ENCODE peak calls at places on chromosome 7, in nine cellular contexts. G is A549, B is GM12878, C is NB4, L is SK-N-SH, D is WTC11, N is K562, R is HepG2, H is H1. W is an unnamed sample.

GRCh38 chr7:976901-977325 is 1.6 kb upstream of the COX19 start:
- DNase-seq in G (no peak), B (no peak), C (no peak), L (no peak), D (no peak), N (no peak), R (peak), H (no peak), W (no peak)

GRCh38 chr7:124765401-124766352 is at the start of gene GPR37:
- DNase-seq in G (peak), B (no peak), C (no peak), L (peak), D (peak), N (peak), R (no peak), H (peak), W (peak)

GRCh38 chr7:26787696-26788095 is 76.7 kb downstream of the SKAP2 start:
- DNase-seq in G (no peak), B (no peak), C (no peak), L (no peak), D (no peak), N (no peak), R (no peak), H (no peak), W (no peak)

GRCh38 chr7:48087349-48087748 is 1.7 kb upstream of the UPP1 start:
- DNase-seq in G (no peak), B (peak), C (peak), L (no peak), D (no peak), N (no peak), R (no peak), H (no peak), W (peak)

GRCh38 chr7:149161241-149161848 is 14.1 kb downstream of the ZNF398 start:
- DNase-seq in G (peak), B (no peak), C (no peak), L (no peak), D (no peak), N (no peak), R (no peak), H (no peak), W (peak)

GRCh38 chr7:129825554-129826267 is 127.0 kb downstream of the UBE2H start:
- DNase-seq in G (peak), B (no peak), C (peak), L (peak), D (peak), N (peak), R (peak), H (no peak), W (peak)

GRCh38 chr7:1106063-1106782 is 18.3 kb downstream of the GPER1 start:
- DNase-seq in G (no peak), B (no peak), C (no peak), L (no peak), D (no peak), N (no peak), R (no peak), H (no peak), W (no peak)

GRCh38 chr7:45446195-45446944 is 127.8 kb upstream of the ADCY1 start:
- DNase-seq in G (no peak), B (peak), C (no peak), L (no peak), D (no peak), N (no peak), R (no peak), H (no peak), W (no peak)

GRCh38 chr7:124597509-124597908 is 168.1 kb downstream of the GPR37 start:
- DNase-seq in G (no peak), B (no peak), C (no peak), L (no peak), D (no peak), N (no peak), R (no peak), H (no peak), W (no peak)

GRCh38 chr7:901388-902154 is 25.2 kb downstream of the GET4 start:
- DNase-seq in G (peak), B (no peak), C (peak), L (peak), D (peak), N (peak), R (peak), H (peak), W (peak)

GRCh38 chr7:143416565-143417149 is 8.0 kb upstream of the EPHA1 start:
- DNase-seq in G (peak), B (no peak), C (peak), L (peak), D (no peak), N (peak), R (peak), H (no peak), W (peak)

GRCh38 chr7:48781783-48782182 is 142.6 kb upstream of the CDC14C start:
- DNase-seq in G (no peak), B (no peak), C (peak), L (no peak), D (no peak), N (no peak), R (no peak), H (no peak), W (no peak)

DNA sequence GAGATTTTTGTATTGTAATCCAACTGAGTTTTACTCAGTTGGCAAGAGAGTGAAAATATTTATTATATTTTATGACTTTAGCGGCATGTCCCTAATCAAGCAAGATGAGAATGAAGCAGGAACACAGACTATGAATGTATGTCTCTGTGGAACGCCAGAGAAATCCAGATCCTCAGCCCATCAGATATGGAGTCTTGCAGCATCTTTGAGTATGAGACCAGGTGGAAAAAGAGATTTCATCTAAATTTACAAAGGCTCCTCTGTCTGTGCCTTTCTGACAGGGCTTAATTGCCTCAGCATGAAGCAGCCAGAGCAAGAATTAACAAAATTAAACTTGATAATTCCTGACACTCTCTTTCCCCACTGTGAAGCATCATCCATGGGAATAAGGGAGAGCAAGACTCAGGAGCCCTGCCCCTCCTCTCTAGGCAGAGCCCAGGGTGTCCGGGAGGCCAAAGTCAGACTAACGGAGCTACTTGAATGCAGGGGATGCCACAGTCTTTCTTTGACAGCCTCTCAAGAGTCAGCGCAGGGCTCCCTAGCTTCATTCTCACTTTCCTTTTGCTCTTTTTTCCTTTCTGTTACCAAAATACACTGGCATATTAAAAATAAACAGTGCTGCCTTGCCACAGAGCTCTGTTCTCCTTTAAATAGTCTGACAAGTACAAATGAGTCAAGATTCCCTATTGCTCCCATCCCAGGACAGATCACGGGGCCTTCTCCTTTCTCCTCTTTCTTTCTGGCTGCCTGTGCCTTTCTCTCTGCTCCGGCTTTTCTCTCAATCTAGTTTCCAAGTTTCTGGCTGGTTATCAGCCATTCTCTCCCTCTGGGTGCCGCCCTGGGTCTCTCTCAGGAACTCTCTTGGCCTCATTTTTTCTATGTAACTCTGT is 132.2 kb upstream of the INHBA start:
- DNase-seq in G (no peak), B (no peak), C (no peak), L (no peak), D (no peak), N (no peak), R (no peak), H (no peak), W (no peak)
- TF ChIP-seq MAX in G (no peak), B (no peak), C (no peak), L (peak), D (no peak), N (no peak), R (no peak), H (no peak), W (no peak)

DNA sequence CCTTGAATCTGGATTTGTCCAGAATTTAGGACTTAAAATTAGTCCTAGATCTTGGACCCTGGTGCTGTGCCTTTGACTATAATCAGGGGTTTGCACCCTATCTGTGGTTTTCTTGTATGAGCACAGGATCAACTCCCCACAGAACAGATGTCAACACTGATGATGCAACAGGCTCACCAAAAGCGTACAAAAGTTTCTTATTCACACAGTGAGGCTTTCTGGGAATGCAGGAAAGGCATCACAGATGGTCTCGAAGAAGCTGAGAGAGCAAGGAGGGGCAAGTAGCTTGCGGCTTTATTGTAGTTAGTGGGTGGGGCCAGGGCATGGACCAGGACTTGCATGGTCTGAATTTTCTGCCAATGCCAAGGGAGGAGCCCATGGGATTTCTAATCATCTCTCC is 46.2 kb downstream of the SEC61G start:
- DNase-seq in G (no peak), B (no peak), C (peak), L (no peak), D (no peak), N (no peak), R (no peak), H (no peak), W (no peak)
- TF ChIP-seq MAX in G (no peak), B (no peak), C (no peak), L (no peak), D (no peak), N (no peak), R (no peak), H (no peak), W (no peak)

DNA sequence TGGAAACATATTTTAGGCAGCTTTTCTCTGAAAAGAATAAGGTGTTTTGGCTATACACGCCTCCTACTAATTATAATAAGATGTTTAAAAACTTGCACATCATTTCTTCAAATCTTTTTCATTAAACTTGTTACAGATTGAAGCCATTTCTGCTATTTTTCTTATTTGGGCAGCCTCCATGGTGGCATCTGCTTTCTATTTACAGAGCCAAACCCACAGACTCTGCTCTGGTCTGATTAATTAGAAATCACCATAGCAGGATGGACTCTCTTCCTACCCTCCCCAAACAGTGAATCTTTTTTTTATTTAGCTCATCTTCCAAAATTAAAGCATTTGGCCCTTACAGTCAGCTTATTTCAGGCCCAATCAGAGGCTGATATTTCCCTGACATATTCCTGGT is 85.7 kb upstream of the AOAH start:
- DNase-seq in G (no peak), B (no peak), C (no peak), L (peak), D (no peak), N (no peak), R (no peak), H (no peak), W (no peak)
- TF ChIP-seq MAX in G (no peak), B (no peak), C (no peak), L (no peak), D (no peak), N (no peak), R (no peak), H (no peak), W (no peak)

GRCh38 chr7:150379590-150380379 is 655 bp downstream of the ZNF775 start:
- DNase-seq in G (peak), B (no peak), C (peak), L (peak), D (peak), N (no peak), R (no peak), H (no peak), W (peak)
- TF ChIP-seq MAX in G (no peak), B (no peak), C (no peak), L (peak), D (no peak), N (peak), R (no peak), H (no peak), W (no peak)

GRCh38 chr7:130906575-130906974 is 172.6 kb upstream of the KLF14 start:
- DNase-seq in G (no peak), B (no peak), C (no peak), L (no peak), D (no peak), N (no peak), R (no peak), H (no peak), W (no peak)
- TF ChIP-seq MAX in G (no peak), B (no peak), C (no peak), L (no peak), D (no peak), N (no peak), R (no peak), H (no peak), W (no peak)

DNA sequence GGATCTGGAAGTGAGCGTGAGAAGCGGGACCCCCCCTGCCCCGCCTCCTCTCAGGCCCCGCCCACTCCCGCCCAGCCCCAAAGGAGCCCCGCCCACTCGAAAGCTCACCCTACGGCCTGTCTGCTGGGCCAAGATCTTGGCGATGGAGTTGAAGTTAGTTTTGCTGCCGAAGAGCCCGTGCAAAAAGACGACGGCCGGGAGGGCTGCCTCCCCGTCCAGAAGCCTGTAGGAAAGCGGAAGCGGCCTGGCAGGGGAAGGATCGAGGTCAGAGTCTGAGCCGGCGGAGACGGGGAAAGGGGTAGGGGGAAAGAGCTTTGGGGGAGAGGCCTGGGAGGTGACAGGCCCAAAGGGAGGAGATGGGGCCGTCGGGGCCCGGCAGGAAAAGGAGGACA is 386 bp downstream of the ABHD11 start:
- DNase-seq in G (peak), B (no peak), C (peak), L (peak), D (peak), N (peak), R (no peak), H (no peak), W (peak)
- TF ChIP-seq MAX in G (no peak), B (peak), C (no peak), L (no peak), D (no peak), N (no peak), R (no peak), H (no peak), W (no peak)

GRCh38 chr7:17900464-17900863 is 39.8 kb downstream of the SNX13 start:
- DNase-seq in G (no peak), B (no peak), C (no peak), L (no peak), D (no peak), N (no peak), R (no peak), H (no peak), W (no peak)
- TF ChIP-seq MAX in G (no peak), B (no peak), C (no peak), L (no peak), D (no peak), N (no peak), R (no peak), H (no peak), W (no peak)

GRCh38 chr7:44322631-44323363 is 2.6 kb downstream of the CAMK2B start:
- DNase-seq in G (no peak), B (no peak), C (no peak), L (peak), D (no peak), N (no peak), R (no peak), H (no peak), W (no peak)
- TF ChIP-seq MAX in G (no peak), B (no peak), C (no peak), L (no peak), D (no peak), N (no peak), R (no peak), H (no peak), W (no peak)

DNA sequence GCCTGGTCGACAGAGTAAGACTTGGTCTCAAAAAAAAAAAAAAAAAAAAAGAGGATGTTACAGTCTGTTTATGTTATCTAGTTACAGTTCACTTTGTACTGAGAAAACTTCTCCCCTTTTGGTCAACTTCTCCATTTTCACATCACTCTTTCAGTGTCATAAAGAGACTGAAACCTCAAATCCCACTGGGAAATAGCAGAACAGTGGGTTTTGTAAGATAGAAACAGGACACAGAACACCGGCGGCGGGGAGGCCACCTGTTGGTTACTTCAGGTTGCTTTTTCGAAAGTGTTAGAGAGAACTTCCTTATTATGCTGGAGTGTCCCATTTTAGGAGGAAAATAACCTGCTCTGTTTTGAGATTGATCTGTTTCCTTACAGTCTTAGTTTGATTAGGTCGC is 296.2 kb downstream of the SDK1 start:
- DNase-seq in G (no peak), B (no peak), C (peak), L (no peak), D (no peak), N (no peak), R (no peak), H (no peak), W (no peak)
- TF ChIP-seq MAX in G (no peak), B (no peak), C (no peak), L (no peak), D (no peak), N (no peak), R (no peak), H (no peak), W (no peak)

GRCh38 chr7:71459137-71459536 is 327.2 kb downstream of the GALNT17 start:
- DNase-seq in G (no peak), B (no peak), C (no peak), L (no peak), D (no peak), N (no peak), R (no peak), H (no peak), W (no peak)

GRCh38 chr7:71454981-71455380 is 323.0 kb downstream of the GALNT17 start:
- DNase-seq in G (no peak), B (no peak), C (peak), L (no peak), D (no peak), N (no peak), R (no peak), H (no peak), W (no peak)

GRCh38 chr7:71453630-71454029 is 321.7 kb downstream of the GALNT17 start:
- DNase-seq in G (no peak), B (no peak), C (no peak), L (no peak), D (no peak), N (no peak), R (no peak), H (no peak), W (no peak)

GRCh38 chr7:71457021-71457420 is 325.1 kb downstream of the GALNT17 start:
- DNase-seq in G (no peak), B (no peak), C (no peak), L (no peak), D (no peak), N (no peak), R (no peak), H (peak), W (no peak)

DNA sequence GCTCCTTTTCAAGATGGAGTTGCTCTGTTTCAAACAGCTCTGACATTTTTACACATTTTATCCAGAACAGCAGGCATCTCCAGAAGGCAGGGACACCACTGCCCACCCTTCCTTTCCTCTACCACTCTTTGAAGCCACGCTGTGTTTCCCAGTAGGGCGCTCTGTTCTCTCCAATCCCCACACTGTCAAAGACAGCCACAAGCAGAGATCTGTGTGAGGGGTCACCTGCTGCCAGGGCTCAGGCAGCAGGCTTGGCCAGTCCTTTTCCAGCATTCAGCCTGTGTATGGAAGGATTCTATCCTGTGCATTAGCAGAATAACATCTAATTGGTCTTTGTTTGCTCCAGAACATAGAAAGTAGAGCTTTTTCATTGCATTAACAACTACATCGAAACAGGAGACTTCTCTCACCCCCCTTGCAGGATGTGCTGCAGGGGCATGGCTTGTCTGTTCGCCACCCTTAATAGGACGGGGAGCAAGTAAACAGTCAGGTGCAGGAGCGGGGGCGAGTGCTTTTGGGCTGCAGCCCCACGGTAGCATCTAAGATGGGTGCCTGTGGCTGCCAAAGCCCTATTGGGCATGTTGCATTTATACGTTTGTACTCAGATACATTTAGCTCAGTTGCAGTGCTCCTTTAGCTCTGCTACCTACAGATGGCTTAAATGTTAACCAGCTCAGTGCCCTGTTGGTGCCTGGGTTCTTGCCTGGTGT is 326.1 kb downstream of the GALNT17 start:
- DNase-seq in G (no peak), B (no peak), C (no peak), L (no peak), D (peak), N (no peak), R (no peak), H (no peak), W (no peak)
- TF ChIP-seq MAX in G (no peak), B (no peak), C (no peak), L (no peak), D (no peak), N (no peak), R (no peak), H (no peak), W (no peak)

W was measured in endothelial cell of umbilical vein.